ENCODE peak calls at places on chromosome 1, in eight cellular contexts. K is lower lobe of right lung, G is ovary, E is upper lobe of right lung, R is left ventricle myocardium inferior, D is BE2C, X is HepG2, B is esophagus squamous epithelium. S is an unnamed sample. For H3K4me1 and H3K27me3, the result is how much of the 10 kb centered on the place peaks cover.

GRCh38 chr1:248194117-248194516 is 2.9 kb upstream of the OR2M3 start:
- DNase-seq in R (no peak), D (no peak), K (no peak), E (no peak), G (no peak), X (no peak), B (no peak), S (no peak)

GRCh38 chr1:215377736-215378135 is 189.4 kb upstream of the KCTD3 start:
- DNase-seq in K (no peak), E (no peak), R (no peak), G (no peak), D (no peak), B (no peak), X (no peak), S (no peak)

GRCh38 chr1:8554956-8555534 is 237.1 kb downstream of the SLC45A1 start:
- DNase-seq in R (no peak), E (no peak), K (no peak), B (no peak), X (no peak), D (no peak), G (peak), S (no peak)

GRCh38 chr1:57623039-57623790 is 199.4 kb upstream of the DAB1 start:
- DNase-seq in G (no peak), B (no peak), X (peak), K (no peak), R (peak), E (no peak), D (no peak), S (no peak)

GRCh38 chr1:43439121-43439581 is 14.6 kb downstream of the HYI start:
- DNase-seq in D (no peak), K (no peak), G (peak), B (no peak), E (no peak), R (no peak), X (no peak), S (no peak)

GRCh38 chr1:23718482-23718881 is 24.8 kb upstream of the ELOA start:
- DNase-seq in X (peak), B (no peak), K (no peak), D (peak), R (no peak), E (no peak), G (no peak), S (no peak)

GRCh38 chr1:236002025-236002390 is 62.9 kb downstream of the NID1 start:
- DNase-seq in D (no peak), K (no peak), R (no peak), B (no peak), E (no peak), X (no peak), G (no peak), S (no peak)

GRCh38 chr1:36533897-36534296 is 51.2 kb upstream of the CSF3R start:
- DNase-seq in D (no peak), R (no peak), X (no peak), E (no peak), K (no peak), G (no peak), B (no peak), S (no peak)

GRCh38 chr1:164515221-164515620 is 43.8 kb upstream of the PBX1 start:
- DNase-seq in K (no peak), X (no peak), B (no peak), G (no peak), D (no peak), E (no peak), R (no peak), S (no peak)
- H3K4me1 ChIP-seq in K (under half), X (under half), B (under half), G (under half), D (under half), E (under half), R (under half), S (under half)

GRCh38 chr1:114134518-114134917 is 19.2 kb downstream of the SYT6 start:
- DNase-seq in X (peak), K (no peak), E (no peak), G (no peak), B (no peak), R (no peak), D (no peak), S (no peak)
- H3K27me3 ChIP-seq in X (under half), K (under half), E (under half), G (under half), B (under half), R (half or more), D (under half), S (under half)

GRCh38 chr1:29991815-29992214 is 731.6 kb downstream of the MATN1 start:
- DNase-seq in B (no peak), K (no peak), E (no peak), X (no peak), D (no peak), R (no peak), G (no peak), S (no peak)

GRCh38 chr1:29991025-29991424 is 732.4 kb downstream of the MATN1 start:
- DNase-seq in R (peak), K (no peak), E (no peak), B (no peak), X (no peak), D (no peak), G (no peak), S (no peak)

GRCh38 chr1:29986986-29987385 is 736.4 kb downstream of the MATN1 start:
- DNase-seq in G (no peak), K (no peak), X (no peak), E (no peak), R (no peak), B (no peak), D (no peak), S (no peak)

GRCh38 chr1:29993950-29994349 is 729.4 kb downstream of the MATN1 start:
- DNase-seq in K (no peak), E (no peak), B (no peak), G (no peak), D (no peak), R (no peak), X (no peak), S (no peak)

DNA sequence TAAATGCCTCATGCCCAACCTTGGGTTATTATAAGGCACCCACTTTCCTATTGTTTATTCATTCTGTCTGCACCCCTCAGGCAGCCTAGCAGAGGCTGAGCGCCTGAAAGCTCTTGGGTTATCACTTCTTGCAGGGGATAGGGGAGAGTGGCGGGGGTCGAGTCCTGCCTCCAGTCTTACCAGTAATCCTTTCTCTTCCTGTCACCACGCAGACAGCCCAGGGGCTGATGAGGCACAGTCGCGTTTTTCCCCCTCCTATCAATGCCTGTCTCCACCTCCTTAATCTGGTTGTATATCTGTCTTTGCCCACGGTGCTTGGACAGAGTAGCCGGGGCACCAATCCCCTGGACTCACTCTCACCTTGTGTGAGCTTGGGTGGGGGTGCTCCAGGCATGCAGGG is 733.1 kb downstream of the MATN1 start:
- DNase-seq in R (no peak), E (no peak), K (no peak), B (no peak), D (no peak), G (no peak), X (no peak), S (no peak)
- H3K4me3 ChIP-seq in R (no peak), E (no peak), K (no peak), B (no peak), D (no peak), G (no peak), X (no peak), S (no peak)

DNA sequence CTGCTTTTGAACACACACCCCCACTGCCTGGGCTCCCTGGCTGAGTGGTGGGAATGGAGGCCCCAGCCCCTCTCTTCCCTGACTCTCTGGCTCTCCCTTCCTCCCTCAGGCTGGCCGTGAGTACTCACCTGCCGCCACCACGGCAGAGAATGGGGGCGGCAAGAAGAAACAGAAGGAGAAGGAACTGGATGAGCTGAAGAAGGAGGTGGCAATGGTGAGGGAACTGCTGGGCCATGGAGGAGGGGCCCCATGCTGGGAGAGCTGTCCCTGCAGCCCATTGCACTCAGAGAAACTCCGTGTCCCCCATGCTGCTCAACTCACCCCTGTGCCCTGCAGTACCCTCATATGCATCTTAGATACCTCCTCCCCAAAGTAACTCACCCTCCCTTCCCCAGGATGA is 5.2 kb downstream of the ATP1A2 start:
- DNase-seq in G (no peak), B (no peak), X (no peak), K (no peak), D (no peak), R (no peak), E (no peak), S (no peak)
- H3K4me1 ChIP-seq in G (under half), B (half or more), X (under half), K (under half), D (under half), R (half or more), E (under half), S (under half)

GRCh38 chr1:10696977-10697376 is 99.5 kb downstream of the CASZ1 start:
- DNase-seq in G (no peak), E (no peak), D (no peak), R (no peak), K (no peak), X (no peak), B (no peak), S (no peak)
- H3K27me3 ChIP-seq in G (under half), E (under half), D (under half), R (under half), K (under half), X (under half), B (under half), S (under half)

GRCh38 chr1:208628298-208628914 is 384.2 kb upstream of the PLXNA2 start:
- DNase-seq in D (no peak), E (no peak), X (no peak), K (no peak), R (no peak), G (no peak), B (no peak), S (no peak)
- H3K4me3 ChIP-seq in D (no peak), E (no peak), X (no peak), K (no peak), R (no peak), G (no peak), B (no peak), S (no peak)